ENCODE peak calls at places on chromosome 20, in six cellular contexts. L is pancreas, M is tibial artery, C is cardiac muscle cell, P is lung, X is epithelial cell of esophagus. Z is an unnamed sample.

GRCh38 chr20:56001106-56001785 is 4.1 kb downstream of the CBLN4 start:
- DNase-seq in P (no peak), X (no peak), C (no peak), L (no peak), M (no peak), Z (no peak)

GRCh38 chr20:63103402-63104311 is 96.9 kb upstream of the BHLHE23 start:
- DNase-seq in M (no peak), X (no peak), L (peak; percentile 14), P (no peak), C (no peak), Z (no peak)

GRCh38 chr20:46959081-46959692 is 64.5 kb downstream of the EYA2 start:
- DNase-seq in C (no peak), P (no peak), L (no peak), M (no peak), X (peak; percentile 95), Z (no peak)

GRCh38 chr20:1370548-1371110 is 22.2 kb downstream of the FKBP1A start:
- DNase-seq in P (no peak), C (no peak), X (no peak), M (peak; percentile 51), L (no peak), Z (no peak)

GRCh38 chr20:20824924-20825584 is 112.6 kb upstream of the RALGAPA2 start:
- DNase-seq in P (peak; percentile 79), C (peak; percentile 69), X (peak; percentile 53), L (peak; percentile 76), M (peak; percentile 31), Z (peak; percentile 72)

GRCh38 chr20:57884956-57885355 is 175.1 kb upstream of the PMEPA1 start:
- DNase-seq in M (no peak), L (no peak), C (no peak), P (no peak), X (no peak), Z (no peak)

GRCh38 chr20:41411458-41411857 is 44.8 kb upstream of the EMILIN3 start:
- DNase-seq in C (no peak), M (no peak), X (peak; percentile 36), P (no peak), L (no peak), Z (peak; percentile 10)

GRCh38 chr20:15768370-15768741 is 804.9 kb downstream of the KIF16B start:
- DNase-seq in L (no peak), C (no peak), X (peak; percentile 8), P (no peak), M (no peak), Z (no peak)

GRCh38 chr20:52103469-52103910 is 88.1 kb downstream of the ZFP64 start:
- DNase-seq in P (no peak), X (peak; percentile 52), L (no peak), C (no peak), M (no peak), Z (no peak)

GRCh38 chr20:46305331-46305972 is 2.8 kb downstream of the CDH22 start:
- DNase-seq in P (no peak), L (peak; percentile 74), C (no peak), X (no peak), M (no peak), Z (no peak)

GRCh38 chr20:13626724-13627123 is 12.0 kb downstream of the TASP1 start:
- DNase-seq in P (no peak), L (no peak), M (no peak), C (no peak), X (no peak), Z (no peak)

GRCh38 chr20:5168582-5169396 is 42.0 kb downstream of the CDS2 start:
- DNase-seq in P (no peak), X (peak; percentile 65), M (no peak), L (no peak), C (no peak), Z (no peak)

GRCh38 chr20:19887566-19888268 is 129.4 kb upstream of the NAA20 start:
- DNase-seq in M (no peak), C (no peak), X (no peak), L (no peak), P (no peak), Z (no peak)

GRCh38 chr20:55273149-55273548 is 732.2 kb downstream of the CBLN4 start:
- DNase-seq in M (no peak), X (no peak), P (no peak), L (no peak), C (no peak), Z (no peak)

GRCh38 chr20:34332262-34332920 is 29.2 kb upstream of the AHCY start:
- DNase-seq in P (no peak), M (no peak), L (no peak), C (no peak), X (no peak), Z (no peak)

GRCh38 chr20:64119681-64120341 is 12.4 kb upstream of the NPBWR2 start:
- DNase-seq in X (no peak), M (no peak), P (no peak), L (peak; percentile 58), C (no peak), Z (no peak)
- H3K4me3 ChIP-seq in X (no peak overlapping the region), M (no peak overlapping the region), P (no peak overlapping the region), L (no peak overlapping the region), C (no peak overlapping the region), Z (peak overlapping the region; percentile 32)

GRCh38 chr20:44273231-44274215 is 26.4 kb downstream of the GDAP1L1 start:
- DNase-seq in L (no peak), X (no peak), C (no peak), M (no peak), P (no peak), Z (peak; percentile 37)

GRCh38 chr20:44268802-44269201 is 21.7 kb downstream of the GDAP1L1 start:
- DNase-seq in P (no peak), M (no peak), X (no peak), L (no peak), C (no peak), Z (no peak)

GRCh38 chr20:44274303-44275017 is 27.4 kb downstream of the GDAP1L1 start:
- DNase-seq in X (no peak), M (no peak), L (no peak), C (no peak), P (no peak), Z (no peak)

GRCh38 chr20:44271915-44272663 is 25.0 kb downstream of the GDAP1L1 start:
- DNase-seq in M (no peak), X (no peak), L (no peak), P (no peak), C (no peak), Z (no peak)
- TF ChIP-seq CTCF in M (no peak), X (no peak), L (no peak), P (no peak), C (peak; percentile 19), Z (no peak)

GRCh38 chr20:9839626-9840025 is 750 bp upstream of the PAK5 start:
- DNase-seq in P (no peak), X (peak; percentile 73), M (no peak), C (no peak), L (no peak), Z (no peak)
- H3K4me3 ChIP-seq in P (no peak overlapping the region), X (no peak overlapping the region), M (no peak overlapping the region), C (no peak overlapping the region), L (no peak overlapping the region), Z (no peak overlapping the region)

DNA sequence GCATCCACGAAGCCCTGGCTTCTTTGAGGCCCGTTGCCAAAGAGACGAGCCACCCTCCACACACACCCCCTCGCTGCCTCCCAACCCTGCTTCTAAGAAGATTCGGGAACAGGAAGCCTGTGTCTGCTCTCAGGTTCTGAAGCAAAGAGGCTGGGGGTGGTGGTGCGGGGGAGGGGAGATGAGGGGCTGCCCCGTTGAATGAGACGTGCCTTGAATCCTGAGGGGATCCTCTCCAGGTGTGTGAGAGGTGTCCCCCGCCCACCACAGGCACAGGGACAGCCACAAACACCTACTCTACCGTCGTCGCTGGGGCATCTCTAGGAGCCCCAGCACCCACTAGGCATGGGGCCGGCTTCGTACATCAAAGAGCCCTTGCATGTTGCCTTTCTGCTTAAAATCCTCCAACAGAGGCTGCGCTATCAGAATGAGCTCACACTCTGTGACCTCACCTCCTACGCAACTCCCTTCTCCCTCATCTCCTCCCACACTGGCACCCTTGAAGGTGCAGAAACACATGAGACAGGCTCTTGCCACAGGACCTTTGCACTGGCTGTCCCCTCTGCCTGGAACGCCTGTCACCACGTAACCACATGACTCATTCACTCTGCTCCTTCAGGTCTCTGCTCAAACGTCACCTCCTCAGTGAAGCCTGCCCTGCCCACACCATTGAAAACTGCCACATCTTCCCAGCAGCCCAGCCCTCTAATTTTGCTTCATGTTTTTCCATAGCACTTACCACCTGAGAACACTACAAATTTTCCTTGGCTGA is 58.5 kb downstream of the PREX1 start:
- DNase-seq in L (no peak), X (no peak), M (no peak), P (peak; percentile 46), C (no peak), Z (peak; percentile 66)
- TF ChIP-seq CTCF in L (no peak), X (no peak), M (no peak), P (no peak), C (no peak), Z (no peak)

DNA sequence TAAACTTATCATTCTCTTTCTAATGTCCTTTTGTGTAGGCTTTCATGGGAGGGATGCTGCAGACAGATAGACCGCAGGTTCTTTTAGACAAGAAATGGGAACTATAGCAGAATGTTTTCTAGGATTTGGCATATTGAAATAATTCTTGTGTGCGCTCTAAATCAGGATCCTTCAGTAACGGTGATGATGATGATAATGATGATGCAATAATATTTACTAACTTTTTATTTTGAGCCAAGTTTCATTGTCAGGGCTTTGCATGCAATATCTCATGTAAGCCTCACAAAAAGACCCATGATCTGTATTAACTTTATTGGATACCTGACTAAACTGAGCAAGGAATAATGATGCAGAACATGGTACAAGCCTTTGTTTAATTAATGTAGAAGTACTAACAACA is 280.1 kb downstream of the HAO1 start:
- DNase-seq in C (no peak), X (no peak), M (no peak), P (no peak), L (no peak), Z (no peak)
- H3K4me3 ChIP-seq in C (no peak overlapping the region), X (no peak overlapping the region), M (no peak overlapping the region), P (no peak overlapping the region), L (no peak overlapping the region), Z (no peak overlapping the region)

GRCh38 chr20:25254986-25255680 is 7.2 kb downstream of the PYGB start:
- DNase-seq in L (no peak), P (peak; percentile 72), C (peak; percentile 16), X (peak; percentile 33), M (peak; percentile 41), Z (no peak)
- TF ChIP-seq CTCF in L (no peak), P (no peak), C (no peak), X (no peak), M (no peak), Z (no peak)

Z was measured in GM12865.